ENCODE peak calls at places on chromosomes 3 and 15, in six cellular contexts. One of them, this sample, is unnamed.

GRCh38 chr3:29215948-29216347 is 64.9 kb upstream of the RBMS3 start:
- DNase-seq in esophagus muscularis mucosa: no peak
- DNase-seq in endothelial cell of umbilical vein: no peak
- DNase-seq in stomach: no peak
- DNase-seq in right lobe of liver: no peak
- DNase-seq in K562: no peak
- DNase-seq in this sample: no peak

GRCh38 chr15:96331942-96332853 is 1.7 kb downstream of the NR2F2 start:
- DNase-seq in esophagus muscularis mucosa: no peak
- DNase-seq in endothelial cell of umbilical vein: peak
- DNase-seq in stomach: no peak
- DNase-seq in right lobe of liver: peak
- DNase-seq in K562: peak
- DNase-seq in this sample: no peak

GRCh38 chr3:150528359-150528797 is 17.9 kb downstream of the SERP1 start:
- DNase-seq in esophagus muscularis mucosa: no peak
- DNase-seq in endothelial cell of umbilical vein: peak
- DNase-seq in stomach: no peak
- DNase-seq in right lobe of liver: no peak
- DNase-seq in K562: peak
- DNase-seq in this sample: no peak

GRCh38 chr3:165814380-165814779 is 22.8 kb downstream of the BCHE start:
- DNase-seq in esophagus muscularis mucosa: no peak
- DNase-seq in endothelial cell of umbilical vein: no peak
- DNase-seq in stomach: no peak
- DNase-seq in right lobe of liver: no peak
- DNase-seq in K562: no peak
- DNase-seq in this sample: no peak

GRCh38 chr15:45640610-45641009 is 5.8 kb downstream of the SQOR start:
- DNase-seq in esophagus muscularis mucosa: no peak
- DNase-seq in endothelial cell of umbilical vein: peak
- DNase-seq in stomach: no peak
- DNase-seq in right lobe of liver: no peak
- DNase-seq in K562: no peak
- DNase-seq in this sample: no peak

GRCh38 chr3:193593666-193594025 is 638 bp downstream of the OPA1 start:
- DNase-seq in esophagus muscularis mucosa: no peak
- DNase-seq in endothelial cell of umbilical vein: peak
- DNase-seq in stomach: no peak
- DNase-seq in right lobe of liver: no peak
- DNase-seq in K562: peak
- DNase-seq in this sample: peak

GRCh38 chr3:109643590-109643989 is 306.2 kb upstream of the DPPA4 start:
- DNase-seq in esophagus muscularis mucosa: no peak
- DNase-seq in endothelial cell of umbilical vein: no peak
- DNase-seq in stomach: no peak
- DNase-seq in right lobe of liver: no peak
- DNase-seq in K562: no peak
- DNase-seq in this sample: no peak

GRCh38 chr15:61227269-61228024 is 1.7 kb downstream of the RORA start:
- DNase-seq in esophagus muscularis mucosa: no peak
- DNase-seq in endothelial cell of umbilical vein: peak
- DNase-seq in stomach: no peak
- DNase-seq in right lobe of liver: peak
- DNase-seq in K562: no peak
- DNase-seq in this sample: peak

GRCh38 chr3:158573714-158574113 is 2.7 kb downstream of the MLF1 start:
- DNase-seq in esophagus muscularis mucosa: no peak
- DNase-seq in endothelial cell of umbilical vein: no peak
- DNase-seq in stomach: no peak
- DNase-seq in right lobe of liver: no peak
- DNase-seq in K562: peak
- DNase-seq in this sample: peak

GRCh38 chr3:43073836-43074220 is 32.1 kb downstream of the POMGNT2 start:
- DNase-seq in esophagus muscularis mucosa: no peak
- DNase-seq in endothelial cell of umbilical vein: no peak
- DNase-seq in stomach: no peak
- DNase-seq in right lobe of liver: no peak
- DNase-seq in K562: no peak
- DNase-seq in this sample: no peak

GRCh38 chr3:122560680-122561079 is 3.4 kb downstream of the PARP9 start:
- DNase-seq in esophagus muscularis mucosa: no peak
- DNase-seq in endothelial cell of umbilical vein: peak
- DNase-seq in stomach: peak
- DNase-seq in right lobe of liver: no peak
- DNase-seq in K562: peak
- DNase-seq in this sample: peak

GRCh38 chr3:190541008-190541407 is 27.1 kb downstream of the IL1RAP start:
- DNase-seq in esophagus muscularis mucosa: no peak
- DNase-seq in endothelial cell of umbilical vein: no peak
- DNase-seq in stomach: no peak
- DNase-seq in right lobe of liver: no peak
- DNase-seq in K562: no peak
- DNase-seq in this sample: no peak

GRCh38 chr15:99265541-99266070 is 14.3 kb downstream of the LRRC28 start:
- DNase-seq in esophagus muscularis mucosa: no peak
- DNase-seq in endothelial cell of umbilical vein: peak
- DNase-seq in stomach: no peak
- DNase-seq in right lobe of liver: no peak
- DNase-seq in K562: no peak
- DNase-seq in this sample: no peak

GRCh38 chr15:99268431-99268830 is 17.1 kb downstream of the LRRC28 start:
- DNase-seq in esophagus muscularis mucosa: no peak
- DNase-seq in endothelial cell of umbilical vein: no peak
- DNase-seq in stomach: no peak
- DNase-seq in right lobe of liver: no peak
- DNase-seq in K562: no peak
- DNase-seq in this sample: no peak

GRCh38 chr15:99267957-99268356 is 16.7 kb downstream of the LRRC28 start:
- DNase-seq in esophagus muscularis mucosa: no peak
- DNase-seq in endothelial cell of umbilical vein: no peak
- DNase-seq in stomach: no peak
- DNase-seq in right lobe of liver: no peak
- DNase-seq in K562: no peak
- DNase-seq in this sample: no peak

DNA sequence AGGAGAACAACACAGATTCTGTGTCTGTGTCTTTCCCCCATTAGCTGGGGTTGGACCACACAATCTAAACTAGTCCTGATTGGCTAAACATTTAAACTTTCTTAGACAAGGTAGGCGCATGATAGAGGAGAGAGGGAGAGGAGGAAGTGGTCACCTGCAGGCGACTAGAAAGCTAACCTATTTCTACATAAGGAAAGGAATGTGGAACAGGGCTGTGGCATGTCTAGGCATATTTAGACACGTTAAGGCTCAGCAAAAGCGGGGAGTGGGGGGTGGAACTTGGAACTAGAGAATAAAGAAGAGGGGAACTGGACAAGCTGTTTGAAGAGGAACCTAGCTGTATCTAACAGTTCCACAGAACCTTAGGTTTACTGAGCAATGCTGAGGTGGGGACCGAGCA is 12.8 kb downstream of the LRRC28 start:
- DNase-seq in esophagus muscularis mucosa: no peak
- DNase-seq in endothelial cell of umbilical vein: no peak
- DNase-seq in stomach: no peak
- DNase-seq in right lobe of liver: no peak
- DNase-seq in K562: no peak
- DNase-seq in this sample: no peak
- TF ChIP-seq CTCF in esophagus muscularis mucosa: no peak
- TF ChIP-seq CTCF in endothelial cell of umbilical vein: no peak
- TF ChIP-seq CTCF in stomach: no peak
- TF ChIP-seq CTCF in right lobe of liver: no peak
- TF ChIP-seq CTCF in K562: no peak
- TF ChIP-seq CTCF in this sample: no peak

GRCh38 chr15:40843885-40844542 is at the start of gene SPINT1:
- DNase-seq in esophagus muscularis mucosa: no peak
- DNase-seq in endothelial cell of umbilical vein: no peak
- DNase-seq in stomach: peak
- DNase-seq in right lobe of liver: no peak
- DNase-seq in K562: peak
- DNase-seq in this sample: peak
- TF ChIP-seq POLR2A in esophagus muscularis mucosa: no peak
- TF ChIP-seq POLR2A in endothelial cell of umbilical vein: no peak
- TF ChIP-seq POLR2A in stomach: no peak
- TF ChIP-seq POLR2A in right lobe of liver: no peak
- TF ChIP-seq POLR2A in K562: no peak
- TF ChIP-seq POLR2A in this sample: no peak

GRCh38 chr15:82585072-82585471 is 44.8 kb upstream of the RPS17 start:
- DNase-seq in esophagus muscularis mucosa: no peak
- DNase-seq in endothelial cell of umbilical vein: no peak
- DNase-seq in stomach: no peak
- DNase-seq in right lobe of liver: no peak
- DNase-seq in K562: peak
- DNase-seq in this sample: no peak
- TF ChIP-seq CTCF in esophagus muscularis mucosa: no peak
- TF ChIP-seq CTCF in endothelial cell of umbilical vein: no peak
- TF ChIP-seq CTCF in stomach: no peak
- TF ChIP-seq CTCF in right lobe of liver: no peak
- TF ChIP-seq CTCF in K562: no peak
- TF ChIP-seq CTCF in this sample: no peak

DNA sequence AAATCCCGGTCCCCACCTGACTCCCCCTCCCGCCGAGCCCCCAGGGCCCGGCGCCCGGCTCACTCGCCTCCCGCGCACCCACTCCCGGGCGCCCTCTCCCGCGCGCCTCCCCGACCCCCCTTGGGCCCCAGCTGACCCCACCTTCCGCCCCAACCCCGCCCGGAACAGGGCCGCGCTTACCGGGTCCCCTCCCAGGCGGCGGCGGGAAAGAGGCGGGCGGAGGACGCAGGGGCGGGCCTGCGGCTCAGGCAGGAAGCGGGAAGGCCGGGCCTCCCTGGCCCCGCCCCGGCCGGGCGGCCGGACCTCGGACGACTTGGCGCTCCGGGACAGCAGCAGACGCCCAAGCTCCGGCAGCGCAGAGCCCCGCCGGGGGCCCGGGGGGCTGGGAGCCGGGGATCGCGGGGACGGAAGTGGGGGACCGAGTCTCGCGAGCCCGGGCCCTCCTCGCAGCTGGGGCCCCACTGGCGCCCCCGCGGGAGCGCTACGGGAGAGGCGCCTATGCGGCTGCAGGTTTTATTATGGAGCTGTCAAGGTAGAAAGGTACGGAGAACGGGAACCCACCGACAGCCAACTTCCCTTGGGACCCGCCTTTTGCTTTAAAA is at the start of gene SLC41A3:
- DNase-seq in esophagus muscularis mucosa: peak
- DNase-seq in endothelial cell of umbilical vein: peak
- DNase-seq in stomach: peak
- DNase-seq in right lobe of liver: peak
- DNase-seq in K562: peak
- DNase-seq in this sample: peak
- TF ChIP-seq POLR2A in esophagus muscularis mucosa: peak
- TF ChIP-seq POLR2A in endothelial cell of umbilical vein: no peak
- TF ChIP-seq POLR2A in stomach: no peak
- TF ChIP-seq POLR2A in right lobe of liver: peak
- TF ChIP-seq POLR2A in K562: peak
- TF ChIP-seq POLR2A in this sample: no peak

DNA sequence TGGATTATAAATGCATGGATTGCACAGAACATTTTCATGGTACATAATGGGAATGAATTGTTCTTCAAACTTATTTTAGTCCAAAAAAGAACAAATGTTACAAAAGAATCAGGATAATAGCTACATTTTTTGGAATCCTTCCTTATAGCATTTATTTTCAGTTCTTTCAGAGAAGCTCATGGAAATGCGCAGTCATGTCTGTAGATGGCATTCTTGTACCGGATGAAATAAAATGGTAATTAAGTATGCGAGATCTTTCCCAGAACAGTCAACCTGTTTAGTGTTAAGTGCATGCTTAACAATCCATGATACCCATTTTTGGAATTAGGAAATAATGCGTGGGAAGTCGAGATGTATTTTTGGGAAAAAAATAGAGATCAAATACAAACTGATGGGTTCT is 38.2 kb upstream of the GOLGA8B start:
- DNase-seq in esophagus muscularis mucosa: no peak
- DNase-seq in endothelial cell of umbilical vein: peak
- DNase-seq in stomach: no peak
- DNase-seq in right lobe of liver: no peak
- DNase-seq in K562: peak
- DNase-seq in this sample: no peak
- TF ChIP-seq CTCF in esophagus muscularis mucosa: no peak
- TF ChIP-seq CTCF in endothelial cell of umbilical vein: peak
- TF ChIP-seq CTCF in stomach: no peak
- TF ChIP-seq CTCF in right lobe of liver: peak
- TF ChIP-seq CTCF in K562: peak
- TF ChIP-seq CTCF in this sample: no peak

DNA sequence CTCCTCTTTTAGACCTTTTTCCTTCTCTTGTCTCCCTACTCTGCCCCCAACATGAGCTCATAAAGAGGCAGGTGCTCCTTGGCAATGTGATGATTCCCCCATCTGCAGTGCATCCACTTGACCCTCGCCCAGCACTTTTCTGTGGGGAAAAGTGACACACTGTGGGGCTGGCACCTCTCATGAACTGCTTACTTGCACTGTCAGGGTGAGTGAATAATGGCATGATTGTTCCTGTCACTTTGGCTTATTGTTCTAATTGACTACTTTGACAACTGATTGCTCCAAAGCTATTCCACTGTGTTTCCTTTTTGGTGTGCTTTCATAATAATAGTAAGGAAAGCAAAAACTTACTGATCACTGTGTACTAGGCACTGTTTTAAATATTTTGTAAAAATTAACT is 253.3 kb upstream of the SUCLG2 start:
- DNase-seq in esophagus muscularis mucosa: no peak
- DNase-seq in endothelial cell of umbilical vein: no peak
- DNase-seq in stomach: no peak
- DNase-seq in right lobe of liver: no peak
- DNase-seq in K562: no peak
- DNase-seq in this sample: no peak
- TF ChIP-seq POLR2A in esophagus muscularis mucosa: no peak
- TF ChIP-seq POLR2A in endothelial cell of umbilical vein: no peak
- TF ChIP-seq POLR2A in stomach: no peak
- TF ChIP-seq POLR2A in right lobe of liver: no peak
- TF ChIP-seq POLR2A in K562: no peak
- TF ChIP-seq POLR2A in this sample: no peak

DNA sequence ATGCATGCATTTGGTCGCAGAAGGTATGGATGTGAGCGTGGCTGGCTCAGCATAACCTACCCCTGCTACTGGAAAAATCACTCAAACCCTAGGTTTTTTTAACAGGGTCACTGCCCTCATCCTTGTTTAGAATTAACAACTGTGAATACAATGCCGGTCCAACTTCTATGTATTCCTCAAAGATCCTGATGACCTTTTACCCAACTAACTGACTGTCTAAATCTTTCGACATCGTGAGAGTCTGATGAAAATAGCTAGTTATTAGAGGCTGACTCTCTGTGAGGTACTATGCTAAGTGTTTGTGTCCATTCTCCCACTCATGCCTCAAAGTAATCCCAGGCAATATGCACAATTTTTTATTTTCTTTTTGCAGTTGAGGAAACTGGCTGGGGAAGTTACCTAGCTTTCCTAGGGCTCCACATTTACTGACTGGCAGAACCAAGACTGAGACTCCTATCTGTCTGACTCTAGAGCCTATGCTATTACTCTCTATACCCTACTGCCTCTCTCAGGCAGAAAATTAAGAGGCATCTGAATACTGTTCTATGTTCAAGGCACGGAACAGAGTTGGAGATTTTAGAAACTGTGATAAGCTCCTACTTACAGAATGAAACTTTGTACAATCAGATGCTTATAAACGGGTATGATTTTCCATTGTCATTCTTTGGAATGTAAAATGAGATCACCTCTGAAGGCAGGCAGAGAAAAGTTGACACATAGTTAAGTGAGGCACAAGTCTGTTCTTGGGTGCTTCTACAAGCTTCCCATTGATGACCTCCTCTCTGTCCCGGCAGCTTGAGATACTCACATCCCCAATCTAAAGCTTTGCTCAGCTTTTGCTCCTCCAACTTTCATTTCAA is 56.4 kb downstream of the FILIP1L start:
- DNase-seq in esophagus muscularis mucosa: no peak
- DNase-seq in endothelial cell of umbilical vein: no peak
- DNase-seq in stomach: no peak
- DNase-seq in right lobe of liver: no peak
- DNase-seq in K562: no peak
- DNase-seq in this sample: no peak
- TF ChIP-seq CTCF in esophagus muscularis mucosa: no peak
- TF ChIP-seq CTCF in endothelial cell of umbilical vein: no peak
- TF ChIP-seq CTCF in stomach: no peak
- TF ChIP-seq CTCF in right lobe of liver: no peak
- TF ChIP-seq CTCF in K562: no peak
- TF ChIP-seq CTCF in this sample: no peak

This sample was measured in testis.